ENCODE peak calls at places on chromosomes 3 and 15, in ten cellular contexts. L, I, D, Z, U, Y, T, V, H and S are unnamed samples.

GRCh38 chr15:38750816-38751215 is 186.2 kb upstream of the RASGRP1 start:
- DNase-seq in U (no peak), L (no peak), H (no peak), V (no peak), D (no peak), Y (no peak), I (no peak), T (no peak), Z (no peak), S (peak)

GRCh38 chr3:184716652-184717607 is 5.1 kb upstream of the MAGEF1 start:
- DNase-seq in Z (no peak), D (peak), U (no peak), Y (no peak), I (peak), V (peak), H (no peak), L (no peak), T (no peak), S (peak)

GRCh38 chr3:42498791-42499477 is 3.5 kb upstream of the VIPR1 start:
- DNase-seq in I (no peak), H (no peak), T (no peak), V (no peak), D (no peak), Y (no peak), Z (peak), U (no peak), L (peak), S (peak)

GRCh38 chr15:80878242-80878866 is 99.2 kb downstream of the CEMIP start:
- DNase-seq in T (no peak), Y (no peak), H (no peak), I (peak), D (no peak), V (no peak), Z (no peak), L (no peak), U (no peak), S (no peak)

GRCh38 chr15:75397494-75397893 is 29.1 kb upstream of the MAN2C1 start:
- DNase-seq in V (peak), I (peak), D (no peak), L (no peak), H (peak), Z (no peak), U (no peak), Y (no peak), T (no peak), S (no peak)

GRCh38 chr3:183114374-183114773 is 15.1 kb upstream of the MCCC1 start:
- DNase-seq in T (no peak), L (no peak), I (no peak), V (no peak), Y (no peak), D (no peak), U (peak), Z (no peak), H (no peak), S (no peak)

GRCh38 chr15:87817553-87817952 is 439.0 kb downstream of the NTRK3 start:
- DNase-seq in Y (no peak), T (no peak), V (peak), U (no peak), L (no peak), H (no peak), Z (no peak), I (no peak), D (no peak), S (no peak)

GRCh38 chr3:187801152-187801551 is 55.9 kb upstream of the BCL6 start:
- DNase-seq in I (no peak), D (no peak), Z (no peak), U (no peak), H (no peak), T (no peak), L (no peak), V (no peak), Y (no peak), S (no peak)

GRCh38 chr15:75750261-75751050 is 37.8 kb upstream of the CSPG4 start:
- DNase-seq in Z (peak), D (no peak), Y (no peak), L (no peak), U (no peak), I (no peak), H (no peak), T (no peak), V (no peak), S (no peak)

GRCh38 chr3:193590088-193590856 is 2.7 kb upstream of the OPA1 start:
- DNase-seq in D (no peak), U (no peak), L (no peak), Z (no peak), Y (no peak), V (peak), T (no peak), I (peak), H (peak), S (peak)

GRCh38 chr3:141486416-141486734 is 452 bp upstream of the RASA2 start:
- DNase-seq in I (no peak), L (no peak), T (no peak), U (no peak), Z (no peak), Y (no peak), V (no peak), H (peak), D (no peak), S (peak)

GRCh38 chr15:23497710-23498111 is 50.7 kb upstream of the GOLGA6L2 start:
- DNase-seq in I (no peak), T (peak), D (peak), H (no peak), L (peak), Y (no peak), U (peak), V (peak), Z (no peak), S (no peak)

GRCh38 chr15:64029111-64029510 is 17.2 kb downstream of the DAPK2 start:
- DNase-seq in Y (no peak), Z (no peak), D (peak), V (no peak), U (no peak), T (no peak), L (no peak), I (no peak), H (no peak), S (no peak)

GRCh38 chr3:126556637-126557414 is 1.9 kb downstream of the C3orf22 start:
- DNase-seq in H (no peak), V (no peak), U (no peak), T (no peak), I (no peak), L (no peak), Z (peak), D (no peak), Y (no peak), S (no peak)

GRCh38 chr15:78006567-78007205 is 70.8 kb downstream of the TBC1D2B start:
- DNase-seq in Z (peak), H (no peak), L (no peak), Y (no peak), I (no peak), D (no peak), T (no peak), U (no peak), V (no peak), S (no peak)

GRCh38 chr15:75232252-75232813 is 25.8 kb upstream of the GOLGA6C start:
- DNase-seq in T (no peak), Z (peak), D (no peak), H (no peak), Y (peak), V (no peak), I (no peak), L (no peak), U (no peak), S (no peak)

GRCh38 chr3:178304758-178305157 is 231.5 kb upstream of the KCNMB2 start:
- DNase-seq in I (peak), L (no peak), V (peak), Z (no peak), U (no peak), Y (no peak), D (no peak), H (peak), T (no peak), S (peak)

GRCh38 chr3:126258670-126259069 is 78.3 kb upstream of the ALDH1L1 start:
- DNase-seq in D (no peak), V (no peak), Y (no peak), T (no peak), L (peak), I (peak), Z (no peak), H (no peak), U (peak), S (peak)

GRCh38 chr3:127751163-127751621 is 71.1 kb downstream of the MGLL start:
- DNase-seq in V (no peak), D (no peak), L (no peak), I (no peak), Y (no peak), U (no peak), Z (no peak), T (no peak), H (peak), S (peak)

GRCh38 chr3:158165730-158166129 is 55.8 kb downstream of the RSRC1 start:
- DNase-seq in U (no peak), T (no peak), L (no peak), D (no peak), Z (no peak), H (no peak), Y (no peak), I (peak), V (peak), S (no peak)

GRCh38 chr3:129616713-129617112 is 10.2 kb upstream of the PLXND1 start:
- DNase-seq in T (no peak), L (no peak), Y (no peak), U (no peak), V (peak), Z (no peak), I (peak), H (peak), D (no peak), S (peak)

GRCh38 chr3:138394156-138394555 is 40.3 kb upstream of the ESYT3 start:
- DNase-seq in L (no peak), T (no peak), U (no peak), H (no peak), V (no peak), I (no peak), Y (no peak), D (no peak), Z (no peak), S (no peak)

GRCh38 chr15:92158426-92158825 is 235.3 kb upstream of the ST8SIA2 start:
- DNase-seq in I (no peak), Z (no peak), T (no peak), Y (no peak), H (peak), D (no peak), L (peak), V (no peak), U (no peak), S (peak)

GRCh38 chr3:102229062-102229655 is 205.7 kb upstream of the ZPLD1 start:
- DNase-seq in H (peak), Y (peak), D (peak), T (peak), U (peak), I (peak), L (peak), V (peak), Z (peak), S (peak)

GRCh38 chr3:102223139-102223538 is 211.7 kb upstream of the ZPLD1 start:
- DNase-seq in H (no peak), L (no peak), Z (peak), T (no peak), U (no peak), Y (no peak), I (no peak), V (no peak), D (no peak), S (no peak)

GRCh38 chr3:102224171-102224570 is 210.6 kb upstream of the ZPLD1 start:
- DNase-seq in L (peak), Z (no peak), D (no peak), H (no peak), T (peak), Y (peak), I (peak), V (peak), U (peak), S (peak)

GRCh38 chr3:102226463-102226862 is 208.4 kb upstream of the ZPLD1 start:
- DNase-seq in Z (no peak), Y (no peak), H (no peak), I (no peak), L (no peak), V (no peak), D (no peak), T (no peak), U (no peak), S (no peak)

DNA sequence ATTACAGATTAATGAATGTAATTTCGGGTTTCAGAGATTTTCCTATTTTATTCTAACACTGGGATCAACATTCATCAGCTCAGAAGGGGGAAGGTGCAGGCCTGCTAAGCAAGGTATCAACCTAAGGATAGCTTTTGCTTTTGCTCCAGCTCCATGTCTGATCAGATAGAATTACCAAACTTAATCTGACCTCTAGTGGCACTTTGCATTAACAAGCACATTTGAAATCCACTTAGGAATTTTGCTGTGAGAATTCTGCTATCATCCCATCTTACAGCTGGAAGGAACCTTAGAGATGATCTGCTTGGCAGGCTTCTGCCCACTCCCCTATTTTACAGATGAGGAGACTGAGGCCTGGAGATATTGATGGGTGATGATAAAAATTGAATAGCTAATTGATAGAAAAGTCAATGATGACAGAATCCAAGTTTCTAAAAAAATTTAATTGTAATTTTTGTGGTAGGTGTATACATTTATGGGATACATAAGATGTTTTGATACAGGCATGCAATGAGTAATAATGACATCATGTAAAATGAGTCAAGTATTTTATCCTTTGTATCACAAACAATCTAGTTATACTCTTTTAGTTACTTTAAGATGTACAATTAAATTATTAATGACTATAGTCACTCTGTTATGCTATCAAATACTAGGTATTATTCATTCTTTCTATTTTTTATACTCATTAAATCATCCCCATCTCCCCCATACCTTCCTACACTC is 209.2 kb upstream of the ZPLD1 start:
- DNase-seq in H (peak), T (no peak), I (peak), V (peak), U (peak), Z (no peak), D (peak), Y (peak), L (no peak), S (peak)
- TF ChIP-seq CTCF in H (peak), T (peak), I (peak), V (peak), U (peak), Z (peak), D (peak), Y (peak), L (peak), S (peak)

DNA sequence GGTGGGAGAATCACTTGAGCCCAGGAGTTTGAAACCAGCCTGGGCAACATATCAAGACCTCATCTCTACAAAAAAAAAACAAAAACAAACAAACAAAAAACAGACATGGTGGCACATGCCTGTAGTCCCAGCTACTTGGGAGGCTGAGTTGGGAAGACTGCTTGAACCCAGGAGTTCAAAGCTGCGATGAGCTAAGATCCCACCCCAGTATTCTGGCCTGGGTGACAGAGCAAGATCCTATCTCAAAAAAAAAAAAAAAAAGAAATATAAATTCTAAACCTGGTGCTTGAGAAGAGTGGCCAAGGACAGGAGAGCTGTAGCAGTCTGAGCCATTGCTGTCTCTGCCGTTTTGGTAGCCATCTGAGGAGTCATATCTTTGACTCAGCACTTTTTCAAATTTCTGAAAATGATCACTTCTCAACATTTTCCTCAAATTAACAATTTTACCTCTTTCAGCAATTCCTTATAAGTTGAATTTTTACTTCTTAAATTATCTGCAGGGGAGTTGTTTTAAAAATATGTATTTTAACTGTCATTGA is 3.6 kb upstream of the DENND4A start:
- DNase-seq in U (no peak), V (no peak), I (no peak), L (no peak), T (no peak), H (no peak), Y (no peak), D (no peak), Z (no peak), S (no peak)
- TF ChIP-seq CTCF in U (no peak), V (no peak), I (no peak), L (no peak), T (no peak), H (no peak), Y (no peak), D (no peak), Z (no peak), S (no peak)

GRCh38 chr3:10417849-10418248 is 87.5 kb downstream of the ATP2B2 start:
- DNase-seq in T (no peak), Y (no peak), Z (no peak), I (peak), L (peak), D (peak), V (peak), H (no peak), U (peak), S (peak)
- TF ChIP-seq CTCF in T (no peak), Y (no peak), Z (no peak), I (peak), L (peak), D (peak), V (peak), H (peak), U (peak), S (peak)

GRCh38 chr3:57826286-57826951 is 70.3 kb downstream of the SLMAP start:
- DNase-seq in D (no peak), V (peak), Z (no peak), U (no peak), H (no peak), Y (no peak), L (no peak), I (peak), T (no peak), S (no peak)
- TF ChIP-seq CTCF in D (no peak), V (peak), Z (peak), U (peak), H (no peak), Y (no peak), L (no peak), I (peak), T (no peak), S (no peak)

GRCh38 chr3:155934215-155934614 is 63.8 kb downstream of the GMPS start:
- DNase-seq in H (no peak), D (no peak), L (no peak), Z (no peak), V (peak), T (no peak), I (peak), Y (no peak), U (no peak), S (no peak)
- TF ChIP-seq CTCF in H (no peak), D (no peak), L (no peak), Z (no peak), V (no peak), T (no peak), I (peak), Y (no peak), U (no peak), S (no peak)

GRCh38 chr15:48406911-48407310 is 75.7 kb downstream of the DUT start:
- DNase-seq in I (no peak), L (peak), U (no peak), T (no peak), Z (no peak), H (no peak), V (no peak), D (no peak), Y (no peak), S (no peak)
- TF ChIP-seq CTCF in I (peak), L (no peak), U (peak), T (no peak), Z (no peak), H (no peak), V (peak), D (peak), Y (no peak), S (peak)

GRCh38 chr15:67505675-67506572 is 15.0 kb upstream of the C15orf61 start:
- DNase-seq in Y (no peak), H (no peak), I (no peak), D (no peak), T (no peak), U (peak), Z (no peak), L (no peak), V (no peak), S (no peak)
- TF ChIP-seq CTCF in Y (no peak), H (no peak), I (no peak), D (no peak), T (no peak), U (no peak), Z (no peak), L (no peak), V (no peak), S (no peak)

DNA sequence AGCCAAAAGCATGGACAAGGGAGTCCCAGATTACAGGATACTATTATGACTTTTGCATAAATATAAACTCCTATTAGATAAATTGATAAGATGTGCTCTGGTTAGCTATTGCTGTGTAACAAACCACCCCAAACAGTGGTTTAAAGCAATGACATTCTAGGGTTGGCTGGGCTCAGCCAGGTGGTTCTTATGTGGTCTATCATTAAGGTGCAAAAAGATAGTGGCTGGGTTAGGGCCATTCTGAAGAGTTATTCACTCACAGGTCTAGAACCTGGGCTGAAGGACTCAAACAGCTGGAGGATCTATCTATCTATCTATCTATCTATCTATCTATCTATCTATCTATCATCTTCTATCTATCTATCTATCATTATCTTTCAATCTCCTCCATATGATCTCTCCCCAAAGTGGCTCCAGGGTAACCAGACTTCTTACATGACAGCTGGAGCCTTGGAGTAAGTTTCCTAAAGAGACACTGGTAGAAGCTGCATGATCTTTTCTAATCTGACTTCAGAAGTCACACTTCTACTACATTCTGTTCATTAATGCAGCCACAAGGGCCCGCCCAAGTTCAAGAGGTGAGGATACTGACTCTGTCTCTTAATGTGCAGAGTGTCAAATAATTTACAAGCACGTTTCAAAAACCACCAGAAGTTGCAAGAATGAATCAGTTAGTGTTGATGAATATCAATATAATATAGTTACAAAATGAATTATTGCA is 74.9 kb upstream of the XCR1 start:
- DNase-seq in H (peak), Z (no peak), T (no peak), U (no peak), L (peak), I (no peak), V (no peak), D (no peak), Y (no peak), S (no peak)
- TF ChIP-seq CTCF in H (peak), Z (no peak), T (no peak), U (peak), L (no peak), I (no peak), V (no peak), D (no peak), Y (no peak), S (no peak)

GRCh38 chr15:28105224-28105791 is 6.2 kb upstream of the OCA2 start:
- DNase-seq in Y (no peak), I (no peak), H (no peak), T (no peak), D (no peak), U (no peak), L (no peak), V (no peak), Z (no peak), S (no peak)

GRCh38 chr15:28105793-28106192 is 6.7 kb upstream of the OCA2 start:
- DNase-seq in L (no peak), D (no peak), Y (no peak), Z (no peak), H (no peak), U (no peak), T (no peak), V (no peak), I (no peak), S (no peak)

GRCh38 chr15:28103831-28104230 is 4.7 kb upstream of the OCA2 start:
- DNase-seq in H (no peak), L (no peak), V (no peak), T (no peak), I (no peak), Z (no peak), Y (no peak), U (no peak), D (no peak), S (no peak)

GRCh38 chr15:28103402-28103801 is 4.3 kb upstream of the OCA2 start:
- DNase-seq in U (no peak), D (no peak), I (no peak), Z (no peak), T (no peak), Y (no peak), L (no peak), H (no peak), V (no peak), S (no peak)

GRCh38 chr15:28104326-28104725 is 5.2 kb upstream of the OCA2 start:
- DNase-seq in V (no peak), I (no peak), L (no peak), T (no peak), Z (peak), U (no peak), H (no peak), D (no peak), Y (no peak), S (no peak)
- TF ChIP-seq CTCF in V (no peak), I (no peak), L (no peak), T (no peak), Z (no peak), U (no peak), H (no peak), D (no peak), Y (no peak), S (no peak)